ENCODE peak calls at places on chromosome 18, in ten cellular contexts. B is A549, E is AG04449, C is heart left ventricle, S is thyroid gland, Z is HCT116, J is fibroblast of villous mesenchyme, F is RWPE2, D is GM12865, L is IMR-90. R is an unnamed sample.
A peak's percentile ranks its signal among the peaks of the same experiment; 100 is the strongest.

GRCh38 chr18:62942578-62942977 is 227.2 kb downstream of the PHLPP1 start:
- DNase-seq in B (no peak), E (no peak), C (no peak), S (no peak), Z (no peak), J (no peak), F (no peak), D (no peak), L (no peak), R (no peak)

GRCh38 chr18:275486-275885 is 7.6 kb upstream of the THOC1 start:
- DNase-seq in B (no peak), E (no peak), C (no peak), S (no peak), Z (no peak), J (no peak), F (no peak), D (no peak), L (no peak), R (no peak)

GRCh38 chr18:28115149-28115550 is 61.8 kb downstream of the CDH2 start:
- DNase-seq in B (no peak), E (peak; percentile 81), C (no peak), S (no peak), Z (no peak), J (peak; percentile 79), F (peak; percentile 58), D (no peak), L (peak; percentile 96), R (peak; percentile 87)

GRCh38 chr18:77132369-77133050 is at the start of gene MBP:
- DNase-seq in B (no peak), E (no peak), C (peak; percentile 56), S (peak; percentile 91), Z (no peak), J (no peak), F (peak; percentile 83), D (peak; percentile 83), L (no peak), R (no peak)

GRCh38 chr18:73462092-73462491 is 594.3 kb upstream of the NETO1 start:
- DNase-seq in B (no peak), E (no peak), C (no peak), S (no peak), Z (no peak), J (peak; percentile 69), F (no peak), D (no peak), L (peak; percentile 92), R (peak; percentile 80)

GRCh38 chr18:79964330-79965118 is at the start of gene HSBP1L1:
- DNase-seq in B (peak; percentile 57), E (no peak), C (peak; percentile 74), S (peak; percentile 86), Z (peak; percentile 48), J (peak; percentile 48), F (no peak), D (peak; percentile 82), L (no peak), R (peak; percentile 42)

GRCh38 chr18:76660571-76661192 is 161.7 kb upstream of the ZNF236 start:
- DNase-seq in B (no peak), E (no peak), C (no peak), S (no peak), Z (no peak), J (no peak), F (no peak), D (no peak), L (no peak), R (no peak)

GRCh38 chr18:63339920-63340484 is 20.4 kb upstream of the BCL2 start:
- DNase-seq in B (no peak), E (no peak), C (no peak), S (peak; percentile 15), Z (peak; percentile 10), J (peak; percentile 55), F (no peak), D (peak; percentile 66), L (peak; percentile 41), R (peak; percentile 46)

GRCh38 chr18:5422626-5423025 is 121.2 kb downstream of the EPB41L3 start:
- DNase-seq in B (no peak), E (no peak), C (no peak), S (no peak), Z (no peak), J (no peak), F (no peak), D (no peak), L (no peak), R (no peak)

GRCh38 chr18:47100214-47100831 is 50.0 kb downstream of the HDHD2 start:
- DNase-seq in B (peak; percentile 22), E (no peak), C (no peak), S (peak; percentile 73), Z (peak; percentile 39), J (peak; percentile 44), F (no peak), D (peak; percentile 57), L (peak; percentile 60), R (peak; percentile 51)

DNA sequence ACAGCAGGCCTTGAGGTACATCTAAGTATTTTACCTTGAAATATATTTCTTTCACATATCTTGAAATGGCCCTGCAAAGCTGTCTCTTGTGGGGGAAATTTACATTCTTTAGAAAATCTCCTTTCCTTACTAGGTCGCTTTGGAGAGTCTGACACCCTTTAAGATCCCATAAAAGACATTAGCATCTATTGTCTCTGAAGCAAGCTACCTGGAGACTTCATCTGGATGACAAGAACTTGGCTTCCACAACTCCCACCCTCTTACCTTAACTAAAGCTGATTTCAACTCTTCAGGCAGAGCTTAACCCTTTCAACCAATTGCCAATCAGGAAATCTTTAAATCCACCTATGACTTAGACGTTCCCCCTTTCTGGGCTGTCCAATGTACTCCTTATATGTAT is 219.3 kb downstream of the PIEZO2 start:
- DNase-seq in B (no peak), E (no peak), C (no peak), S (no peak), Z (no peak), J (no peak), F (no peak), D (no peak), L (no peak), R (no peak)
- H3K4me3 ChIP-seq in B (no peak overlapping the region), E (no peak overlapping the region), C (no peak overlapping the region), S (no peak overlapping the region), Z (no peak overlapping the region), J (no peak overlapping the region), F (no peak overlapping the region), D (no peak overlapping the region), L (no peak overlapping the region), R (no peak overlapping the region)

GRCh38 chr18:9792565-9793226 is 84.6 kb downstream of the RAB31 start:
- DNase-seq in B (no peak), E (no peak), C (no peak), S (no peak), Z (no peak), J (no peak), F (no peak), D (peak; percentile 40), L (no peak), R (no peak)
- TF ChIP-seq CTCF in B (peak; percentile 14), E (peak; percentile 19), C (peak; percentile 40), S (peak; percentile 24), Z (peak; percentile 84), J (peak; percentile 56), F (peak; percentile 34), D (peak; percentile 59), L (peak; percentile 42), R (peak; percentile 33)

GRCh38 chr18:3269241-3269640 is 7.3 kb downstream of the MYL12B start:
- DNase-seq in B (no peak), E (no peak), C (no peak), S (no peak), Z (no peak), J (no peak), F (no peak), D (no peak), L (no peak), R (peak; percentile 71)

GRCh38 chr18:3264362-3264761 is 2.4 kb downstream of the MYL12B start:
- DNase-seq in B (no peak), E (no peak), C (no peak), S (no peak), Z (no peak), J (no peak), F (no peak), D (no peak), L (peak; percentile 42), R (no peak)

GRCh38 chr18:3268306-3268705 is 6.4 kb downstream of the MYL12B start:
- DNase-seq in B (no peak), E (no peak), C (no peak), S (no peak), Z (no peak), J (no peak), F (no peak), D (no peak), L (no peak), R (no peak)

GRCh38 chr18:3265564-3266033 is 3.7 kb downstream of the MYL12B start:
- DNase-seq in B (no peak), E (no peak), C (no peak), S (no peak), Z (no peak), J (peak; percentile 47), F (no peak), D (no peak), L (peak; percentile 75), R (no peak)

GRCh38 chr18:3266062-3266608 is 4.2 kb downstream of the MYL12B start:
- DNase-seq in B (no peak), E (no peak), C (peak; percentile 55), S (no peak), Z (no peak), J (no peak), F (no peak), D (no peak), L (no peak), R (no peak)
- H3K4me3 ChIP-seq in B (no peak overlapping the region), E (no peak overlapping the region), C (no peak overlapping the region), S (no peak overlapping the region), Z (no peak overlapping the region), J (no peak overlapping the region), F (no peak overlapping the region), D (no peak overlapping the region), L (no peak overlapping the region), R (no peak overlapping the region)

DNA sequence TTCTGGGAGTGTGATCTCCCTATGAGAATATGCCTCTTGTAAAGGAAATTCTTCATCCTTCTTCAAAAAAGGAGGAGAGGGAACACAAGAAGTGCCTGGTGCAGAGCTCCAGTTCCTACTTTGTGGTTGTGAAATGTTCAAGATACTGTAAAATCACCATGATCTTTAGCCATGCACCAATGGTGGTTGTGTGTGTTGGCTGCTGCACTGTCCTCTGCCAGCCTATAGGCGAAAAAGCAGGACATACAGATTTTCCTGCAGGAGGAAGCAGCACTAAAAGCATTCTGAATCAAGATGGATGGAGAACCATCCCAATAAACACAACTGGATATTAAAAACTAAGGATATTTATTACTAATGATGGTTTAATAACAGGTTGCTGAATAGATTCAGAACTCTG is 6.2 kb upstream of the KLHL14 start:
- DNase-seq in B (no peak), E (no peak), C (no peak), S (no peak), Z (no peak), J (no peak), F (no peak), D (no peak), L (no peak), R (no peak)
- TF ChIP-seq CTCF in B (no peak), E (no peak), C (no peak), S (no peak), Z (no peak), J (no peak), F (no peak), D (no peak), L (no peak), R (no peak)

GRCh38 chr18:55243852-55244251 is 284.6 kb upstream of the CCDC68 start:
- DNase-seq in B (no peak), E (no peak), C (peak; percentile 72), S (no peak), Z (no peak), J (peak; percentile 70), F (no peak), D (no peak), L (peak; percentile 76), R (peak; percentile 72)
- H3K4me3 ChIP-seq in B (no peak overlapping the region), E (no peak overlapping the region), C (no peak overlapping the region), S (no peak overlapping the region), Z (no peak overlapping the region), J (no peak overlapping the region), F (no peak overlapping the region), D (no peak overlapping the region), L (no peak overlapping the region), R (no peak overlapping the region)

GRCh38 chr18:50582500-50582899 is 22.6 kb downstream of the MAPK4 start:
- DNase-seq in B (no peak), E (no peak), C (peak; percentile 66), S (no peak), Z (no peak), J (no peak), F (no peak), D (no peak), L (no peak), R (no peak)
- TF ChIP-seq CTCF in B (no peak), E (no peak), C (no peak), S (no peak), Z (no peak), J (no peak), F (no peak), D (no peak), L (no peak), R (no peak)

R was measured in AG10803.